ENCODE peak calls at places on chromosomes 7 and 10, in six cellular contexts. X is CD4-positive, alpha-beta T cell; Y is adrenal gland; D is heart left ventricle; H is CD8-positive, alpha-beta T cell; N is lung. J is an unnamed sample.

GRCh38 chr10:69406302-69406811 is 10.4 kb downstream of the TACR2 start:
- DNase-seq in X (no peak), Y (peak; percentile 22), D (peak; percentile 68), H (no peak), N (no peak), J (peak; percentile 72)

GRCh38 chr7:101368422-101369165 is 5.9 kb downstream of the COL26A1 start:
- DNase-seq in X (no peak), Y (no peak), D (no peak), H (no peak), N (no peak), J (no peak)

GRCh38 chr7:67875558-67875957 is 878.9 kb downstream of the TYW1 start:
- DNase-seq in X (no peak), Y (no peak), D (no peak), H (no peak), N (no peak), J (no peak)

GRCh38 chr7:22442187-22442886 is 57.7 kb downstream of the STEAP1B start:
- DNase-seq in X (no peak), Y (no peak), D (no peak), H (no peak), N (peak; percentile 64), J (no peak)

GRCh38 chr10:33901166-33901565 is 566.7 kb upstream of the NRP1 start:
- DNase-seq in X (no peak), Y (no peak), D (no peak), H (no peak), N (no peak), J (peak; percentile 16)

GRCh38 chr7:36868727-36869411 is 144.6 kb upstream of the AOAH start:
- DNase-seq in X (no peak), Y (no peak), D (no peak), H (no peak), N (no peak), J (no peak)

GRCh38 chr7:63047546-63047945 is 951.1 kb upstream of the ZNF722 start:
- DNase-seq in X (no peak), Y (no peak), D (no peak), H (no peak), N (no peak), J (no peak)

GRCh38 chr10:127300868-127301321 is 104.5 kb upstream of the INSYN2A start:
- DNase-seq in X (no peak), Y (no peak), D (no peak), H (no peak), N (no peak), J (no peak)

GRCh38 chr10:89032141-89032814 is 41.7 kb downstream of the FAS start:
- DNase-seq in X (no peak), Y (no peak), D (no peak), H (no peak), N (peak; percentile 60), J (no peak)

GRCh38 chr10:15238553-15239335 is 70.3 kb upstream of the NMT2 start:
- DNase-seq in X (no peak), Y (no peak), D (no peak), H (no peak), N (no peak), J (no peak)

GRCh38 chr7:112292162-112292561 is 85.7 kb downstream of the ZNF277 start:
- DNase-seq in X (no peak), Y (no peak), D (no peak), H (no peak), N (no peak), J (no peak)

GRCh38 chr10:102648889-102649752 is 4.8 kb downstream of the TRIM8 start:
- DNase-seq in X (peak; percentile 41), Y (no peak), D (no peak), H (peak; percentile 59), N (no peak), J (no peak)

GRCh38 chr10:125129076-125129458 is 31.3 kb downstream of the CTBP2 start:
- DNase-seq in X (no peak), Y (no peak), D (no peak), H (no peak), N (no peak), J (no peak)

GRCh38 chr10:125130260-125130659 is 30.1 kb downstream of the CTBP2 start:
- DNase-seq in X (no peak), Y (no peak), D (no peak), H (no peak), N (no peak), J (no peak)

GRCh38 chr10:125127110-125127509 is 33.3 kb downstream of the CTBP2 start:
- DNase-seq in X (no peak), Y (no peak), D (no peak), H (no peak), N (no peak), J (no peak)

GRCh38 chr10:125127986-125128385 is 32.4 kb downstream of the CTBP2 start:
- DNase-seq in X (no peak), Y (no peak), D (no peak), H (no peak), N (no peak), J (no peak)

GRCh38 chr10:125128397-125129075 is 31.8 kb downstream of the CTBP2 start:
- DNase-seq in X (no peak), Y (no peak), D (no peak), H (no peak), N (no peak), J (no peak)
- H3K27ac ChIP-seq in X (no peak overlapping the region), Y (no peak overlapping the region), D (peak overlapping the region; percentile 40), H (no peak overlapping the region), N (peak overlapping the region; percentile 7), J (no peak overlapping the region)

GRCh38 chr7:151862606-151863381 is 14.1 kb downstream of the PRKAG2 start:
- DNase-seq in X (no peak), Y (no peak), D (no peak), H (no peak), N (no peak), J (no peak)

GRCh38 chr7:151864081-151864480 is 12.8 kb downstream of the PRKAG2 start:
- DNase-seq in X (no peak), Y (no peak), D (no peak), H (no peak), N (no peak), J (no peak)

GRCh38 chr7:151864561-151864960 is 12.4 kb downstream of the PRKAG2 start:
- DNase-seq in X (no peak), Y (no peak), D (no peak), H (no peak), N (no peak), J (no peak)

GRCh38 chr7:151865070-151865670 is 11.7 kb downstream of the PRKAG2 start:
- DNase-seq in X (no peak), Y (no peak), D (no peak), H (no peak), N (no peak), J (no peak)

GRCh38 chr7:151863386-151864079 is 13.4 kb downstream of the PRKAG2 start:
- DNase-seq in X (no peak), Y (no peak), D (no peak), H (no peak), N (no peak), J (no peak)
- TF ChIP-seq CTCF in X (no peak), Y (no peak), D (no peak), H (no peak), N (no peak), J (no peak)

DNA sequence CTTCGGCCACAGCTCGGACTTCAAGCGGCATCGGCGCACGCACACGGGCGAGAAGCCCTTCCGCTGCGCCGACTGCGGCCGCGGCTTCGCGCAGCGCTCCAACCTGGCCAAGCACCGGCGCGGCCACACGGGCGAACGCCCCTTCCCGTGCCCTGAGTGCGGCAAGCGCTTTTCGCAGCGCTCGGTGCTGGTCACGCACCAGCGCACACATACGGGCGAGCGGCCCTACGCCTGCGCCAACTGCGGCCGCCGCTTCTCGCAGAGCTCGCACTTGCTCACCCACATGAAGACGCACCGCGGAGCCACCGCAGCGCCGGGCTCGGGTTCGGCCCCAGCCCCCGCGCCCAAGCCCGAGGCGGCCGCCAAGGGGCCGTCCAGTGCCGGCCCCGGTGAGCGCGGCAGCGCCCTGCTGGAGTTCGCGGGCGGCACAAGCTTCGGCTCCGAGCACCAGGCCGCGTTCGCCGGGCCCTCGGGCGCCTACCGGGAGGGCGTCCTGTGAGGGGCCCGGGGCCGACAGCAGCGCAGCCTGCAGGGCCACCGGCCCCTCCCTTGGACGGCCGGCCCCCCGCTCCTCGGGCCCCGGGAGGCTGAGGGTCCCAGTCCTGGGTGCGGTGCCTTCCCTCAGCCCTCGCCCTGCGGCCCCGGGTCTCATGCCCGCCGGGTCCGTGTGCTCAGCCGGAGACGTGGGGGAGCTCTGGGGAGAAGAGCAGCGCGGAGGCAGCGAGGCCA is 17.2 kb downstream of the ZNF316 start:
- DNase-seq in X (no peak), Y (no peak), D (no peak), H (no peak), N (no peak), J (no peak)
- H3K9me3 ChIP-seq in X (no peaks in the 10 kb centered on the region), Y (no peaks in the 10 kb centered on the region), D (no peaks in the 10 kb centered on the region), H (no peaks in the 10 kb centered on the region), N (peaks cover 34% of the 10 kb centered on the region), J (peaks cover 6% of the 10 kb centered on the region)

DNA sequence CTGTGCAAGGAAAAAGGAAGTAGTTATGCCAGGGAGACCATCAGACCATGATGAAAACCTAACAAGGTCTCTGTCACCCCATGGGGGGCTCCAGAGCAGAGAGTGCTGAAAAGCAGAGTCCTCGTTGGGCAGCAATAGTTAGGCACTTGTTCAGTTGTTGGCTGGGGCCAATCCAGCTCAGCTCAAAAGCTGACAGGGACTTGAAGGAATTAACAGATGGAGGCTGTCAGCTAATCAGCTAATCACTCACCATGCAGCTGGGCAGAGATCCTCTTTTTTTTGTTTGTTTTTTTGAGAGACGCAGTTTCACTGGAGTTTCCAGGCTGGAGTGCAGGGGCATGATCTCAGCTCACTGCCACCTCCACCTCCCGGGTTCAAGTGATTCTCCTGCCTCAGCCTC is 18.1 kb downstream of the CEP55 start:
- DNase-seq in X (no peak), Y (no peak), D (no peak), H (no peak), N (no peak), J (no peak)
- H3K27ac ChIP-seq in X (no peak overlapping the region), Y (peak overlapping the region; percentile 75), D (peak overlapping the region; percentile 91), H (no peak overlapping the region), N (no peak overlapping the region), J (no peak overlapping the region)